ENCODE peak calls at places on chromosomes 6 and 20, in four cellular contexts. G is OCI-LY7, V is DND-41, K is SK-N-SH. I is an unnamed sample.

GRCh38 chr6:108597601-108598315 is 37.0 kb downstream of the FOXO3 start:
- DNase-seq in G (peak), V (no peak), K (no peak), I (peak)

GRCh38 chr20:32822189-32822588 is 2.4 kb downstream of the MAPRE1 start:
- DNase-seq in G (no peak), V (no peak), K (no peak), I (no peak)

GRCh38 chr20:53195882-53196610 is 223.9 kb downstream of the TSHZ2 start:
- DNase-seq in G (peak), V (no peak), K (no peak), I (no peak)

GRCh38 chr20:35115606-35116005 is 23.0 kb upstream of the TRPC4AP start:
- DNase-seq in G (no peak), V (no peak), K (no peak), I (no peak)

GRCh38 chr6:97819680-97820079 is 536.7 kb upstream of the MMS22L start:
- DNase-seq in G (no peak), V (no peak), K (no peak), I (no peak)

GRCh38 chr6:139655783-139656705 is 281.6 kb upstream of the CITED2 start:
- DNase-seq in G (no peak), V (no peak), K (no peak), I (no peak)

GRCh38 chr6:147856687-147857086 is 348.2 kb downstream of the SAMD5 start:
- DNase-seq in G (no peak), V (no peak), K (no peak), I (no peak)

GRCh38 chr6:39357998-39358686 is 35.6 kb upstream of the KCNK16 start:
- DNase-seq in G (no peak), V (no peak), K (peak), I (no peak)

GRCh38 chr6:98470821-98471220 is 363.6 kb upstream of the POU3F2 start:
- DNase-seq in G (no peak), V (no peak), K (no peak), I (no peak)

GRCh38 chr6:106069478-106069877 is 16.7 kb upstream of the PRDM1 start:
- DNase-seq in G (no peak), V (no peak), K (peak), I (no peak)

GRCh38 chr20:47775039-47775438 is 10.2 kb downstream of the SULF2 start:
- DNase-seq in G (no peak), V (no peak), K (no peak), I (peak)

GRCh38 chr6:45655630-45656422 is 278.1 kb upstream of the SUPT3H start:
- DNase-seq in G (no peak), V (no peak), K (no peak), I (no peak)

GRCh38 chr20:51667002-51667408 is 101.2 kb downstream of the ATP9A start:
- DNase-seq in G (peak), V (no peak), K (no peak), I (no peak)

GRCh38 chr6:130293800-130294199 is 71.0 kb upstream of the SAMD3 start:
- DNase-seq in G (peak), V (peak), K (peak), I (peak)

GRCh38 chr6:37653933-37654565 is 43.6 kb downstream of the MDGA1 start:
- DNase-seq in G (peak), V (peak), K (peak), I (peak)

GRCh38 chr20:22684072-22684762 is 99.8 kb upstream of the FOXA2 start:
- DNase-seq in G (peak), V (peak), K (peak), I (peak)

GRCh38 chr6:145315982-145316600 is 419.2 kb downstream of the EPM2A start:
- DNase-seq in G (no peak), V (no peak), K (no peak), I (no peak)

GRCh38 chr6:134624781-134625180 is 306.9 kb upstream of the SGK1 start:
- DNase-seq in G (no peak), V (no peak), K (no peak), I (no peak)

GRCh38 chr6:42340516-42340915 is 111.2 kb downstream of the TRERF1 start:
- DNase-seq in G (no peak), V (no peak), K (no peak), I (no peak)

GRCh38 chr6:90790058-90790457 is 203.2 kb upstream of the MAP3K7 start:
- DNase-seq in G (no peak), V (no peak), K (no peak), I (no peak)

GRCh38 chr20:39849664-39850063 is 839.4 kb downstream of the MAFB start:
- DNase-seq in G (no peak), V (no peak), K (peak), I (no peak)

GRCh38 chr20:45341939-45342862 is 6.0 kb downstream of the SDC4 start:
- DNase-seq in G (no peak), V (no peak), K (peak), I (no peak)

DNA sequence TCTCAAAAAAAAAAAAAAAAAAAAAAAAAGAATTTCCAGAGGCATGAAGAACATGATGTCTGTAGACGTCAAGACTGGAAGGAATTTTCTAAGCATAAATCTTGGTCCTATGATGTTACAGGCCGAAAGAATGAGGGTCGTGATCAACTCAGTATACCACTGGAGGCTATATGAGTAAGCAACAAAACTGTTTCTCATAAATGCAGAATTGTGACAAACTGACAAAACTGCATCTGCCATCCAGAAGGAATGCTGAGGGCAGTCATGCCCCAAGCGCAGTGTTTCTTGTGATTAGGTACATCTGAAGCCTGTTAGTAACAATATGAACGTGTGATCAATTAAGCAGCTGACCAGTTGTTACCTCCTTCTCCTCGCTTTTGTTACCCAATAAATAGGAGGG is 43.5 kb upstream of the ADGRG6 start:
- DNase-seq in G (no peak), V (no peak), K (no peak), I (no peak)
- H2AFZ ChIP-seq in G (no peak), V (no peak), K (no peak), I (no peak)

GRCh38 chr6:513058-513457 is 121.5 kb downstream of the IRF4 start:
- DNase-seq in G (no peak), V (no peak), K (no peak), I (no peak)
- TF ChIP-seq CTCF in G (no peak), V (no peak), K (no peak), I (no peak)

GRCh38 chr20:49167811-49168507 is 20.2 kb downstream of the STAU1 start:
- DNase-seq in G (no peak), V (no peak), K (no peak), I (no peak)

GRCh38 chr20:49165611-49166010 is 22.5 kb downstream of the STAU1 start:
- DNase-seq in G (no peak), V (no peak), K (no peak), I (no peak)

GRCh38 chr20:49163696-49164095 is 24.4 kb downstream of the STAU1 start:
- DNase-seq in G (no peak), V (no peak), K (no peak), I (no peak)

GRCh38 chr20:49169547-49169946 is 18.6 kb downstream of the STAU1 start:
- DNase-seq in G (no peak), V (no peak), K (no peak), I (no peak)

GRCh38 chr20:49166534-49167449 is 21.3 kb downstream of the STAU1 start:
- DNase-seq in G (no peak), V (no peak), K (no peak), I (peak)
- H3K4me2 ChIP-seq in G (no peak), V (no peak), K (no peak), I (peak)

GRCh38 chr20:24097506-24098245 is 109.1 kb upstream of the GGTLC1 start:
- DNase-seq in G (no peak), V (no peak), K (no peak), I (no peak)

GRCh38 chr20:24096256-24096655 is 107.7 kb upstream of the GGTLC1 start:
- DNase-seq in G (no peak), V (no peak), K (no peak), I (no peak)

GRCh38 chr20:24097051-24097450 is 108.5 kb upstream of the GGTLC1 start:
- DNase-seq in G (no peak), V (no peak), K (no peak), I (no peak)

GRCh38 chr20:24095303-24095702 is 106.7 kb upstream of the GGTLC1 start:
- DNase-seq in G (no peak), V (no peak), K (no peak), I (no peak)

GRCh38 chr20:24095753-24096152 is 107.2 kb upstream of the GGTLC1 start:
- DNase-seq in G (no peak), V (no peak), K (no peak), I (no peak)
- H2AFZ ChIP-seq in G (no peak), V (no peak), K (no peak), I (no peak)

GRCh38 chr6:71619836-71620235 is 266.5 kb upstream of the RIMS1 start:
- DNase-seq in G (no peak), V (no peak), K (no peak), I (no peak)

DNA sequence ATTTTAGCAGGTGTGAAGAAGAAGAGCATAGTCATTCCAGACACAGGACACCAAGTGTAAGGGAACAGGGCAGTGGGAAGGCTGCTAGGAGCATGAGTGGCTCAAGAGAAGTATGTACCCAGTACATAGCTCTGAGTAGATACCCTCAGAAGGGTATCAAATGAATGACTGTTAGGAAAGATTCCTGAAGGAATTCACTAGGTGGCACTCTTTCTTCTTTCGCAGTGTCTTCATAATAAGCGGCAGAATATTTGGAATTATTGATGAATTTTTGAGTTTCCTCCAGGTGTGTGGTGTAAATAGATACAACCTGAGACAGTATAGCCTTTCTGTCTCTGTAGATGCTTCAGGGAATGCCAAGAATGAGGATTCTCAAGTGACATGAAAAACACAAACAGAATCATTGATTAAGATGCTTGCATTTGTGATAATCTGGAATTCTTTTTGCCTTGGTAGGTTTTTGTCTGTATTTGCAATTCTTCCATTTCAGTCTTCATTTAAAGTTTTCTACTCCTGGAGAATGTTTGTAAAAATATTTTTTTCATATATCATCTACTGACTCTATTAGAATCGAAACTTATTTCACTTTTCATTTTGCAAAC is 264.3 kb upstream of the RIMS1 start:
- DNase-seq in G (peak), V (no peak), K (peak), I (no peak)
- TF ChIP-seq CTCF in G (peak), V (peak), K (peak), I (peak)

DNA sequence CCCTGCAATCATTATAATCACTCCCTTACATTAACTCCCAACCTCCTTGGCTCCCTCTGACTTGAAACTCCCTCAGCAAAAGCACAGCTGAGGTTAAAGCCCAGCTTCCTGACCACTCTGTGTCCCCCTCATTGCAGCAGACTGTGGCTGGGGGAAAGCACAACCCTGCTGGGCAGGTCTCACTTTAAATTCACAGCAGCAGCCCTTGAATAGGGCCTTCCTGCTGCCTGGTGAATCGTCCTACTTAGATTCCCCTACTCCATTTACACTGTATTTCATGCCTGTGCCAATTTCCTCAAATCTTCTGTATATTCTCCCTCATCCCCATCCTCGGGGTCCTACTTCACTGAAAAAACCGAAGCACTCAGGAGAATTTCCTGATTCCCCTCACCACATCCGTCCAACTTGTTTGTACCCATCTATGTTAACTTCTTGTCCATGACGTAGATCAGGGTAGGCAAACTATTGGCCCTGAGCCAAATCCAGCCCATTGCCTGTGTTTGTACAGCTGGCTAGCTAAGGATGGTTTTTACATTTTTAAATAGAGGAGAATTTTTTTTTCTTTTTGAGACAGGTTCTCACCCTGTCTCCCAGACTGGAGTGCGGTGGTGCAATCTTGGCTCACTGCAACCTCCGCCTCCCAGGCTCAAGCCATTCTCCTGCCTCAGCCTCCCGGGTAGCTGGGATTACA is 31.5 kb upstream of the GCM1 start:
- DNase-seq in G (peak), V (peak), K (no peak), I (no peak)
- H3K4me2 ChIP-seq in G (peak), V (peak), K (no peak), I (no peak)

GRCh38 chr20:4898845-4899244 is 102.5 kb downstream of the SLC23A2 start:
- DNase-seq in G (no peak), V (no peak), K (no peak), I (no peak)
- H2AFZ ChIP-seq in G (no peak), V (no peak), K (no peak), I (no peak)

GRCh38 chr6:43457643-43458042 is 2.3 kb upstream of the DLK2 start:
- DNase-seq in G (no peak), V (no peak), K (no peak), I (no peak)
- TF ChIP-seq CTCF in G (no peak), V (no peak), K (peak), I (no peak)

GRCh38 chr6:128364766-128365519 is 155.5 kb downstream of the PTPRK start:
- DNase-seq in G (no peak), V (no peak), K (no peak), I (no peak)
- H3K4me2 ChIP-seq in G (no peak), V (no peak), K (no peak), I (no peak)

I was measured in MM.1S.